ENCODE peak calls at places on chromosomes 4 and X, in five cellular contexts. R is prostate gland, M is psoas muscle, L is nephron progenitor cell, Y is endothelial cell. K is an unnamed sample.

GRCh38 chr4:143183513-143184216 is 1.1 kb upstream of the USP38 start:
- DNase-seq in R (no peak), M (no peak), L (no peak), Y (no peak), K (no peak)

GRCh38 chr4:181319629-181320028 is 923.6 kb upstream of the TENM3 start:
- DNase-seq in R (no peak), M (no peak), L (no peak), Y (no peak), K (no peak)

GRCh38 chr4:25656031-25656430 is 380 bp downstream of the SLC34A2 start:
- DNase-seq in R (no peak), M (no peak), L (no peak), Y (no peak), K (no peak)

GRCh38 chr4:30720656-30721352 is 635 bp downstream of the PCDH7 start:
- DNase-seq in R (no peak), M (peak), L (peak), Y (peak), K (no peak)

GRCh38 chr4:19689511-19689910 is 562.2 kb upstream of the SLIT2 start:
- DNase-seq in R (no peak), M (no peak), L (no peak), Y (no peak), K (no peak)

GRCh38 chrX:154409222-154409871 is at the start of gene DNASE1L1:
- DNase-seq in R (peak), M (peak), L (peak), Y (peak), K (no peak)

GRCh38 chrX:48945517-48946348 is 11.7 kb downstream of the OTUD5 start:
- DNase-seq in R (peak), M (no peak), L (peak), Y (peak), K (peak)

GRCh38 chr4:184370711-184371389 is 103.5 kb downstream of the IRF2 start:
- DNase-seq in R (no peak), M (no peak), L (no peak), Y (no peak), K (no peak)

GRCh38 chrX:154040307-154040756 is 20.6 kb upstream of the IRAK1 start:
- DNase-seq in R (no peak), M (no peak), L (no peak), Y (no peak), K (no peak)

GRCh38 chrX:151896734-151897474 is 15.8 kb upstream of the MAGEA4 start:
- DNase-seq in R (no peak), M (no peak), L (no peak), Y (no peak), K (no peak)

GRCh38 chr4:37749398-37749988 is 63.3 kb upstream of the RELL1 start:
- DNase-seq in R (no peak), M (no peak), L (no peak), Y (no peak), K (no peak)

GRCh38 chr4:151329217-151330007 is 4.0 kb upstream of the SH3D19 start:
- DNase-seq in R (no peak), M (no peak), L (no peak), Y (no peak), K (no peak)

GRCh38 chr4:176077561-176077960 is 11.9 kb downstream of the WDR17 start:
- DNase-seq in R (no peak), M (no peak), L (no peak), Y (no peak), K (no peak)

GRCh38 chrX:150503898-150504219 is 64.6 kb upstream of the MTM1 start:
- DNase-seq in R (no peak), M (no peak), L (no peak), Y (no peak), K (no peak)

GRCh38 chrX:132837126-132837525 is 121.3 kb downstream of the HS6ST2 start:
- DNase-seq in R (no peak), M (no peak), L (no peak), Y (no peak), K (no peak)

GRCh38 chr4:6277935-6278800 is 8.5 kb downstream of the WFS1 start:
- DNase-seq in R (no peak), M (no peak), L (no peak), Y (no peak), K (no peak)

GRCh38 chr4:6273661-6273990 is 4.0 kb downstream of the WFS1 start:
- DNase-seq in R (no peak), M (no peak), L (no peak), Y (no peak), K (no peak)

GRCh38 chr4:6275351-6275750 is 5.7 kb downstream of the WFS1 start:
- DNase-seq in R (no peak), M (no peak), L (no peak), Y (no peak), K (no peak)

GRCh38 chr4:6277139-6277802 is 7.6 kb downstream of the WFS1 start:
- DNase-seq in R (no peak), M (no peak), L (no peak), Y (no peak), K (no peak)

DNA sequence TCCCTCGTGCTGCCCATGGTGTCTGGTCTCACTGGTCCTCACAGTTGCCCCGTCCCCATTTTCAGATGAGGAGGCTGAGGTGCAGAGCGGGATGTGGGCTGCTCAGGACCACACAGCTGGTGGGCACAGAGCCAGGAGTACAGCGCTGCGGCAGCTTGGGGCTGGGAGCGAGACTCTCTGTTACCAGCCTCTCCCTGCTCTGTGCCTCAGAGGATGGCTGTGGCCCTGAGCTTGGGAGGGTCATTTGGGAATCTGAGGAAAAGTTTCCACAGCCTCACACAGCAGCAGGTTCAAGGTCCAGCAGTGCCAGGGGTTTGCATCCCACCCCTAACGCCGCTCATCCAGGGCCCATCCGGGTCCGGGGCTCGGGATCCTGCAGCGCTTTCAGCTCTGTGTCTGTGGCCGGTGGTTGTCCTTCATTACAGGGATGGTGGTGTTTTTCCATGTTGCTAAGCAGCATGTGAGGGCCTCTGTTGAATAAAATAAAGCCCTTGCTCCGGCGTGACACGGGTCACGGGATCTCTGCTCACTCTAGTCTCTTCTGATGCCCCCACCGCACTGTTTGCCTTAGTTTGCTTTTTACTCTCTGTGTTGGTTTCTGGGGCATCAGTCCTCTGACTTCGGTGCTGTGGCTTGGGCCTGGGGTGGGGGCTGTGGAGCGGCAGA is 6.4 kb downstream of the WFS1 start:
- DNase-seq in R (no peak), M (no peak), L (no peak), Y (no peak), K (no peak)
- TF ChIP-seq CTCF in R (no peak), M (no peak), L (no peak), Y (no peak), K (no peak)

GRCh38 chr4:41064953-41065352 is 149.4 kb downstream of the APBB2 start:
- DNase-seq in R (no peak), M (no peak), L (no peak), Y (no peak), K (no peak)

GRCh38 chr4:41066049-41066448 is 148.3 kb downstream of the APBB2 start:
- DNase-seq in R (no peak), M (no peak), L (no peak), Y (no peak), K (no peak)

GRCh38 chr4:41069268-41069667 is 145.1 kb downstream of the APBB2 start:
- DNase-seq in R (no peak), M (no peak), L (no peak), Y (no peak), K (no peak)

GRCh38 chr4:41069838-41070237 is 144.5 kb downstream of the APBB2 start:
- DNase-seq in R (no peak), M (no peak), L (no peak), Y (no peak), K (no peak)

GRCh38 chr4:41067369-41067768 is 147.0 kb downstream of the APBB2 start:
- DNase-seq in R (no peak), M (no peak), L (no peak), Y (no peak), K (no peak)
- TF ChIP-seq CTCF in R (no peak), M (no peak), L (no peak), Y (no peak), K (no peak)

DNA sequence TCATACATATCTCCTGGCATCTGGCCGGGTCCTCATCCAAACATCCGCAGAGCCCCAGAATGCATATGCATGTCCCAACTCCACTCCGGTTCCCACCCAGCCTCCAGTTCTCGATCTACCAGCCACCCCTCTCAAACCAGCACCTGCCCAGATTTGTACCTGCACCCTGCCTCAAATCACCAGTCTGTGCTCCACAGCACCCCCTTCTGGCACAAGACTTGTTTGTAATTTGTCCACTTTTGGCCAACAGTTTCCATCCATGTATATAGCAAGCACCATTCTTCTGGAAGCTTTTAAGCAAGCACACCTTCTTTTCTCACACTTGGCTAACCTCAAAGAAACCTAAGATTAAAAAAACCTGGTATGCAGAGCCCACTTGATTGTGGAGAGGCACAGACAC is 644.1 kb downstream of the MID1IP1 start:
- DNase-seq in R (peak), M (no peak), L (peak), Y (peak), K (no peak)
- TF ChIP-seq CTCF in R (no peak), M (peak), L (peak), Y (no peak), K (no peak)

GRCh38 chr4:73345399-73345975 is 58.6 kb upstream of the ALB start:
- DNase-seq in R (no peak), M (no peak), L (no peak), Y (no peak), K (no peak)

GRCh38 chr4:73344106-73344505 is 60.0 kb upstream of the ALB start:
- DNase-seq in R (no peak), M (no peak), L (no peak), Y (no peak), K (no peak)

GRCh38 chr4:73343432-73343831 is 60.7 kb upstream of the ALB start:
- DNase-seq in R (no peak), M (no peak), L (no peak), Y (no peak), K (no peak)

GRCh38 chr4:73335717-73336116 is 68.4 kb upstream of the ALB start:
- DNase-seq in R (no peak), M (no peak), L (no peak), Y (no peak), K (no peak)

GRCh38 chr4:73341454-73341853 is 62.6 kb upstream of the ALB start:
- DNase-seq in R (peak), M (no peak), L (peak), Y (peak), K (no peak)
- TF ChIP-seq CTCF in R (peak), M (peak), L (peak), Y (peak), K (peak)

GRCh38 chrX:68018248-68019203 is 414.8 kb downstream of the OPHN1 start:
- DNase-seq in R (no peak), M (no peak), L (peak), Y (peak), K (no peak)
- TF ChIP-seq CTCF in R (no peak), M (peak), L (peak), Y (peak), K (peak)

GRCh38 chr4:95167809-95168208 is 381.0 kb downstream of the UNC5C start:
- DNase-seq in R (no peak), M (no peak), L (no peak), Y (no peak), K (no peak)
- TF ChIP-seq CTCF in R (no peak), M (no peak), L (no peak), Y (no peak), K (no peak)

DNA sequence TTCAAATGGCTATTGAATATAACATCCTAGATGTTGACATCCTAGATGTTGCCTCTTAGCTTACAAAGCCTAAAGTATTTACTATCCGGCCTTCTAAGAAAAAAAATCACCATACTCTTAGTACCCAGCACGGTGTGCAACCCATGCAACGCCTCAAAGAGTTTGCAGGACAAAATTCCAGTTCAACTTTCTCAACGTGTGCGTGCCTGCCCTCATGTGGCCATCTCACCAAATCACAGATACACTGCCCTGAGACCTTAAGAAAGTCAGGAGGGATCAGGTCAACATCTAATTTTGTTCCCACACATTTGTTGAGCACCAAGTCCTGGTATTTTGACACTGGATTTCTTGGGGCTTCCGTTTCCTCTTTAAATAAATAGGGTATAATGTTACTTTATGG is 68.3 kb downstream of the CRMP1 start:
- DNase-seq in R (no peak), M (no peak), L (no peak), Y (peak), K (no peak)
- TF ChIP-seq CTCF in R (no peak), M (peak), L (peak), Y (peak), K (no peak)

GRCh38 chr4:36244257-36245084 is at the start of gene ARAP2:
- DNase-seq in R (peak), M (peak), L (peak), Y (no peak), K (no peak)
- TF ChIP-seq CTCF in R (no peak), M (no peak), L (no peak), Y (no peak), K (no peak)